ENCODE peak calls at places on chromosomes 1 and 21, in nine cellular contexts. One of them, this sample, is unnamed.
A peak's percentile ranks its signal among the peaks of the same experiment; 100 is the strongest.

GRCh38 chr1:157969693-157970485 is 23.6 kb upstream of the KIRREL1 start:
- DNase-seq in activated T-helper 1 cell treated with Interleukin-2 at 50 U/mL for 16 hours: no peak
- DNase-seq in heart left ventricle: peak; percentile 41
- DNase-seq in psoas muscle: no peak
- DNase-seq in stimulated activated CD4-positive, alpha-beta T cell treated with anti-CD3 and anti-CD28 coated beads, Interleukin-12 subunit alpha, Interleukin-12 subunit beta, amount 100 ng/mL, for 4 hours: no peak
- DNase-seq in substantia nigra: no peak
- DNase-seq in B cell: no peak
- DNase-seq in GM12892: no peak
- DNase-seq in HL-60: no peak
- DNase-seq in this sample: peak; percentile 66

GRCh38 chr1:220734571-220735326 is 13.4 kb upstream of the MTARC2 start:
- DNase-seq in activated T-helper 1 cell treated with Interleukin-2 at 50 U/mL for 16 hours: no peak
- DNase-seq in heart left ventricle: no peak
- DNase-seq in psoas muscle: no peak
- DNase-seq in stimulated activated CD4-positive, alpha-beta T cell treated with anti-CD3 and anti-CD28 coated beads, Interleukin-12 subunit alpha, Interleukin-12 subunit beta, amount 100 ng/mL, for 4 hours: no peak
- DNase-seq in substantia nigra: no peak
- DNase-seq in B cell: no peak
- DNase-seq in GM12892: no peak
- DNase-seq in HL-60: no peak
- DNase-seq in this sample: no peak

GRCh38 chr1:21397813-21398188 is 42.1 kb upstream of the NBPF3 start:
- DNase-seq in activated T-helper 1 cell treated with Interleukin-2 at 50 U/mL for 16 hours: no peak
- DNase-seq in heart left ventricle: no peak
- DNase-seq in psoas muscle: no peak
- DNase-seq in stimulated activated CD4-positive, alpha-beta T cell treated with anti-CD3 and anti-CD28 coated beads, Interleukin-12 subunit alpha, Interleukin-12 subunit beta, amount 100 ng/mL, for 4 hours: peak; percentile 7
- DNase-seq in substantia nigra: no peak
- DNase-seq in B cell: peak; percentile 23
- DNase-seq in GM12892: no peak
- DNase-seq in HL-60: peak; percentile 3
- DNase-seq in this sample: no peak

GRCh38 chr1:19704247-19705113 is 39.8 kb downstream of the HTR6 start:
- DNase-seq in activated T-helper 1 cell treated with Interleukin-2 at 50 U/mL for 16 hours: peak; percentile 38
- DNase-seq in heart left ventricle: peak; percentile 64
- DNase-seq in psoas muscle: peak; percentile 85
- DNase-seq in stimulated activated CD4-positive, alpha-beta T cell treated with anti-CD3 and anti-CD28 coated beads, Interleukin-12 subunit alpha, Interleukin-12 subunit beta, amount 100 ng/mL, for 4 hours: peak; percentile 66
- DNase-seq in substantia nigra: peak; percentile 50
- DNase-seq in B cell: peak; percentile 69
- DNase-seq in GM12892: peak; percentile 58
- DNase-seq in HL-60: peak; percentile 32
- DNase-seq in this sample: peak; percentile 62

GRCh38 chr21:39003982-39004775 is 179.1 kb downstream of the PSMG1 start:
- DNase-seq in activated T-helper 1 cell treated with Interleukin-2 at 50 U/mL for 16 hours: no peak
- DNase-seq in heart left ventricle: no peak
- DNase-seq in psoas muscle: no peak
- DNase-seq in stimulated activated CD4-positive, alpha-beta T cell treated with anti-CD3 and anti-CD28 coated beads, Interleukin-12 subunit alpha, Interleukin-12 subunit beta, amount 100 ng/mL, for 4 hours: no peak
- DNase-seq in substantia nigra: no peak
- DNase-seq in B cell: no peak
- DNase-seq in GM12892: no peak
- DNase-seq in HL-60: no peak
- DNase-seq in this sample: peak; percentile 45

GRCh38 chr1:243397613-243398321 is 141.9 kb downstream of the SDCCAG8 start:
- DNase-seq in activated T-helper 1 cell treated with Interleukin-2 at 50 U/mL for 16 hours: no peak
- DNase-seq in heart left ventricle: no peak
- DNase-seq in psoas muscle: no peak
- DNase-seq in stimulated activated CD4-positive, alpha-beta T cell treated with anti-CD3 and anti-CD28 coated beads, Interleukin-12 subunit alpha, Interleukin-12 subunit beta, amount 100 ng/mL, for 4 hours: no peak
- DNase-seq in substantia nigra: no peak
- DNase-seq in B cell: no peak
- DNase-seq in GM12892: no peak
- DNase-seq in HL-60: no peak
- DNase-seq in this sample: no peak

GRCh38 chr1:189775343-189775742 is 702.3 kb downstream of the BRINP3 start:
- DNase-seq in activated T-helper 1 cell treated with Interleukin-2 at 50 U/mL for 16 hours: no peak
- DNase-seq in heart left ventricle: no peak
- DNase-seq in psoas muscle: no peak
- DNase-seq in stimulated activated CD4-positive, alpha-beta T cell treated with anti-CD3 and anti-CD28 coated beads, Interleukin-12 subunit alpha, Interleukin-12 subunit beta, amount 100 ng/mL, for 4 hours: no peak
- DNase-seq in substantia nigra: no peak
- DNase-seq in B cell: no peak
- DNase-seq in GM12892: no peak
- DNase-seq in HL-60: no peak
- DNase-seq in this sample: no peak

GRCh38 chr1:96183928-96184327 is 537.7 kb upstream of the PTBP2 start:
- DNase-seq in activated T-helper 1 cell treated with Interleukin-2 at 50 U/mL for 16 hours: no peak
- DNase-seq in heart left ventricle: no peak
- DNase-seq in psoas muscle: no peak
- DNase-seq in stimulated activated CD4-positive, alpha-beta T cell treated with anti-CD3 and anti-CD28 coated beads, Interleukin-12 subunit alpha, Interleukin-12 subunit beta, amount 100 ng/mL, for 4 hours: no peak
- DNase-seq in substantia nigra: no peak
- DNase-seq in B cell: no peak
- DNase-seq in GM12892: no peak
- DNase-seq in HL-60: no peak
- DNase-seq in this sample: no peak

GRCh38 chr1:228275154-228275434 is 67.2 kb downstream of the OBSCN start:
- DNase-seq in activated T-helper 1 cell treated with Interleukin-2 at 50 U/mL for 16 hours: no peak
- DNase-seq in heart left ventricle: no peak
- DNase-seq in psoas muscle: peak; percentile 57
- DNase-seq in stimulated activated CD4-positive, alpha-beta T cell treated with anti-CD3 and anti-CD28 coated beads, Interleukin-12 subunit alpha, Interleukin-12 subunit beta, amount 100 ng/mL, for 4 hours: no peak
- DNase-seq in substantia nigra: no peak
- DNase-seq in B cell: no peak
- DNase-seq in GM12892: no peak
- DNase-seq in HL-60: no peak
- DNase-seq in this sample: no peak